ENCODE peak calls at places on chromosomes 16 and 17, in six cellular contexts. N is colonic mucosa, U is psoas muscle, Z is RWPE2, T is uterus, M is sigmoid colon. P is an unnamed sample.

GRCh38 chr17:33438136-33438535 is 145.0 kb upstream of the ASIC2 start:
- DNase-seq in U (no peak), T (no peak), M (no peak), Z (no peak), N (no peak), P (no peak)

GRCh38 chr17:72661093-72661944 is 431.2 kb downstream of the SLC39A11 start:
- DNase-seq in N (no peak), M (no peak), U (no peak), T (no peak), Z (peak; percentile 95), P (peak; percentile 68)

GRCh38 chr17:8481703-8482102 is 46.0 kb downstream of the NDEL1 start:
- DNase-seq in N (no peak), Z (no peak), T (no peak), M (no peak), U (no peak), P (no peak)

GRCh38 chr17:30543456-30543855 is 66.2 kb downstream of the GOSR1 start:
- DNase-seq in Z (no peak), T (no peak), M (no peak), N (no peak), U (no peak), P (no peak)

GRCh38 chr16:58336332-58337089 is 41.7 kb upstream of the PRSS54 start:
- DNase-seq in U (peak; percentile 80), Z (no peak), T (peak; percentile 78), N (peak; percentile 86), M (peak; percentile 85), P (peak; percentile 81)

GRCh38 chr17:69179227-69179952 is 37.7 kb upstream of the ABCA6 start:
- DNase-seq in M (no peak), Z (peak; percentile 15), U (no peak), N (no peak), T (no peak), P (no peak)

GRCh38 chr16:86392751-86393150 is 117.6 kb upstream of the FOXF1 start:
- DNase-seq in U (no peak), M (no peak), T (no peak), N (no peak), Z (no peak), P (no peak)

GRCh38 chr16:23949630-23950290 is 114.0 kb downstream of the PRKCB start:
- DNase-seq in T (no peak), N (peak; percentile 33), M (no peak), Z (no peak), U (peak; percentile 17), P (peak; percentile 15)

GRCh38 chr17:35449371-35449931 is 885 bp upstream of the SLFN13 start:
- DNase-seq in T (no peak), M (peak; percentile 80), U (peak; percentile 25), N (no peak), Z (no peak), P (peak; percentile 27)

GRCh38 chr17:47872651-47873161 is 21.7 kb upstream of the SP6 start:
- DNase-seq in M (no peak), Z (no peak), T (no peak), U (no peak), N (no peak), P (no peak)

DNA sequence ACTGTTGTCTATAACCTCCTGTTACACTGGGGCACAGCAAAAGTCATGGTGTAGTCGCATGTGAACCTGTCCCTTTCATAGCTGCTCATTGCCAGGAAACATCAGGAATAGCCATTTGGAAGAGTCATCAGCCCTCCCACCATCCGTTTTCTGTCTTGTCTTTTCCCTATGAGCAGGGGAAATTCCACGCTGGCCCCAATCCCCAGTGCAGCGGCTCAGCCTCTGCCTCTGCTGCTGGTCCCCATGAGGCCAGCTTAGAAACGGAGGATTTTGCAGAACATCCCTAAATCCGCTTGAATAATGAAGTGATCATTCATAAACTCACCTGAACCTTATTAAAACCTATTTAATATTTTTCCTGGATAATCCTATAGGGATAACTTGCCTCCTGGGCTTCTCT is 10.5 kb downstream of the MAPT start:
- DNase-seq in N (no peak), Z (no peak), T (no peak), M (no peak), U (no peak), P (no peak)
- H3K4me1 ChIP-seq in N (no peaks in the 10 kb centered on the region), Z (no peaks in the 10 kb centered on the region), T (no peaks in the 10 kb centered on the region), M (no peaks in the 10 kb centered on the region), U (peaks cover 90% of the 10 kb centered on the region), P (peaks cover 6% of the 10 kb centered on the region)

DNA sequence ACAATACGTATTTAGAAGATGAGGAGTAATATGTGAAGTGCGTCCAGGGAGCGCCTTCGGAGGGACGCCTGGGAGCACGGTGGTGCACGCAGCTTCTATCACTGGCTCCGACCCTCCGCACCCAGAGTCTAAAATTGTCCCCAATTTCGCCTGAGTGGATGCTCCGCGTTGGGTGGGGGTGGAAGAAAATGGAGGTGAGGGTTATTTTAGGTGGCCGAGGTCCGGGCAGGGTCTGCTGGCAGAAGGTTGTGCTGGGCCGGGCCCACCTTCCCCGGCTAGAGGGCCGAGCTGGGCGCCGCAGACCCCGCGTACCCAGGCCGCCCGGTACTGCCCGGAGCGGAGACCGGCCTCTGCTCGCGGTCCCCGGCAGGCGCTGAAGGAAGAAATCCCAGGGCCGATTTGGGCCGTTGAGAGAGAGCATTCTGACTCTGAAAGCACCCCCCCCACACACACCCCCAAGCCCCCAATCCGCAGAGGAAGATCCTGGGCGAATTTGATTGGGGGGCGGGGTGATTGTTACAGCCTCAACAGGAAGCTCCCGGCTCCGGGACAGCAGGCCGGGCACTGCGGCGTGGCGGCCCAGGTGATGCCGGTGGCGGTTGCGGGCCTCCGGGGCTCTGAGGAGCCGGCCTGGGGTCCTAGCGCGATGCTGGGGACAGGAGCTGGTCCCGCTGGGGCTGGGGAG is 3.1 kb downstream of the BAHCC1 start:
- DNase-seq in N (peak; percentile 71), T (no peak), Z (no peak), U (peak; percentile 51), M (no peak), P (no peak)
- H3K27ac ChIP-seq in N (peak overlapping the region; percentile 76), T (peak overlapping the region; percentile 97), Z (peak overlapping the region; percentile 75), U (peak overlapping the region; percentile 99), M (peak overlapping the region; percentile 93), P (peak overlapping the region; percentile 90)

DNA sequence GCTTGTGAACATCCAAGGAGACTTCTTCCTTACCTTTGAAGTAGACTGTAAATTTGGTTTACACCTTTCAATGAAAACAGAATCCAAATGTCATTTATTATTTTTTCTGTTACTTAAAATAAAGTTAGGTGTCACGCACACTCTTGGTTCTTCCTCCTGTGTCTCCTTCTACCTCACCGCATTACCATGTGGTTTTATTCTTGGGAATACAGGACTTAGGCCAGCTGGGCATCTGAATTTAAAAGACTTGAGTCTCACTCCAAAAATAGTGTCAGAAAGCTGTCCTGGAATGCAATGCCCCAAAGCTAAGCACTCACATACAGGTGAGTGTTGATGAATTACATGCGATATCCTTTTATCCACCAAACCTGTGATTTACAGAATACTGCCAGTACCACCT is 66.4 kb downstream of the MAF start:
- DNase-seq in Z (no peak), M (no peak), N (no peak), U (no peak), T (no peak), P (no peak)
- TF ChIP-seq CTCF in Z (no peak), M (no peak), N (no peak), U (no peak), T (no peak), P (no peak)

GRCh38 chr17:59626756-59627155 is 7.1 kb downstream of the CLTC start:
- DNase-seq in N (no peak), U (no peak), M (no peak), Z (no peak), T (no peak), P (no peak)

GRCh38 chr17:59623151-59623550 is 3.5 kb downstream of the CLTC start:
- DNase-seq in Z (no peak), M (no peak), N (no peak), U (no peak), T (no peak), P (no peak)

GRCh38 chr17:59631221-59631720 is 11.6 kb downstream of the CLTC start:
- DNase-seq in U (no peak), M (no peak), T (no peak), N (no peak), Z (no peak), P (no peak)

GRCh38 chr17:59627269-59627668 is 7.6 kb downstream of the CLTC start:
- DNase-seq in M (no peak), U (no peak), Z (no peak), N (no peak), T (no peak), P (no peak)

GRCh38 chr17:59627770-59628171 is 8.1 kb downstream of the CLTC start:
- DNase-seq in M (no peak), U (no peak), Z (no peak), N (no peak), T (no peak), P (no peak)
- H3K4me1 ChIP-seq in M (no peaks in the 10 kb centered on the region), U (peaks cover 76% of the 10 kb centered on the region), Z (peaks cover 16% of the 10 kb centered on the region), N (peaks cover 15% of the 10 kb centered on the region), T (peaks cover 3% of the 10 kb centered on the region), P (peaks cover 60% of the 10 kb centered on the region)

GRCh38 chr17:10802487-10803284 is 1.2 kb downstream of the TMEM238L start:
- DNase-seq in N (peak; percentile 79), T (no peak), M (no peak), U (no peak), Z (no peak), P (no peak)

GRCh38 chr17:10805911-10806310 is 2.0 kb upstream of the TMEM238L start:
- DNase-seq in M (no peak), N (no peak), Z (no peak), U (no peak), T (no peak), P (peak; percentile 61)

GRCh38 chr17:10803830-10804498 is at the start of gene TMEM238L:
- DNase-seq in Z (no peak), M (no peak), T (no peak), U (no peak), N (peak; percentile 92), P (no peak)

GRCh38 chr17:10804546-10804945 is 647 bp upstream of the TMEM238L start:
- DNase-seq in Z (no peak), M (no peak), U (no peak), N (no peak), T (no peak), P (no peak)

DNA sequence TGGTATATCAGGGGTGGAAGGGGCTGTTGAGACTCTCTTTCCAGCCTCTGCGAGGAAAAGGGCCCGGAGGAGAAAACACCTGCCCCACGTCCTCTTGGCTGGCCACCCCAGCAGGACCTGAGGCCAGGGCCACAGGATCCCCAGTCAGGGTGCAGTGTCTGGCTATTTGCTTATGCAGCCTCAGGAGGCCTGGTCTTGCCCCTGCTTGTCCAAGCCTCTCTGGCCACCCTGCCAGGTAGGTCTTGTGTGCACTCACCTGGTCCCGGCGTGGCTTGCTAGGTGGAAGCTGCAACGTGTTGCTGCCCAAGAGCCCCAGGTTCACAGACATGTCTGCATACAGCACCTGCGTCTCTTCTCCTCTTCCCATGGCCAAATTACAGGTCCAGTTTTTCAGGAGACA is 549 bp downstream of the TMEM238L start:
- DNase-seq in T (no peak), M (no peak), N (no peak), Z (no peak), U (no peak), P (no peak)
- H3K27ac ChIP-seq in T (no peak overlapping the region), M (no peak overlapping the region), N (peak overlapping the region; percentile 95), Z (no peak overlapping the region), U (no peak overlapping the region), P (no peak overlapping the region)

GRCh38 chr16:48121276-48121675 is 34.5 kb downstream of the ABCC12 start:
- DNase-seq in M (no peak), N (no peak), T (no peak), Z (no peak), U (no peak), P (no peak)
- TF ChIP-seq CTCF in M (no peak), N (no peak), T (no peak), Z (no peak), U (no peak), P (no peak)

GRCh38 chr17:42525221-42525620 is 10.8 kb upstream of the NAGLU start:
- DNase-seq in M (no peak), Z (no peak), N (no peak), T (no peak), U (no peak), P (no peak)
- H3K4me1 ChIP-seq in M (no peaks in the 10 kb centered on the region), Z (peaks cover 43% of the 10 kb centered on the region), N (peaks cover 12% of the 10 kb centered on the region), T (peaks cover 29% of the 10 kb centered on the region), U (peaks cover 48% of the 10 kb centered on the region), P (peaks cover 22% of the 10 kb centered on the region)

GRCh38 chr16:64826374-64826773 is 295.5 kb downstream of the CDH11 start:
- DNase-seq in Z (no peak), T (no peak), M (no peak), N (no peak), U (no peak), P (no peak)
- H3K27ac ChIP-seq in Z (no peak overlapping the region), T (no peak overlapping the region), M (no peak overlapping the region), N (no peak overlapping the region), U (no peak overlapping the region), P (no peak overlapping the region)

P was measured in body of pancreas.